ENCODE peak calls at places on chromosomes 5 and 9, in six cellular contexts. One of them, this sample, is unnamed.

GRCh38 chr5:169416583-169417196 is 115.8 kb upstream of the SLIT3 start:
- DNase-seq in SK-N-SH: no peak
- DNase-seq in HepG2: no peak
- DNase-seq in GM12878: peak; percentile 44
- DNase-seq in H1: no peak
- DNase-seq in K562: peak; percentile 8
- DNase-seq in this sample: no peak

GRCh38 chr5:159336586-159337290 is 6.5 kb upstream of the IL12B start:
- DNase-seq in SK-N-SH: no peak
- DNase-seq in HepG2: no peak
- DNase-seq in GM12878: no peak
- DNase-seq in H1: no peak
- DNase-seq in K562: no peak
- DNase-seq in this sample: no peak

GRCh38 chr5:22504411-22504810 is 348.7 kb downstream of the CDH12 start:
- DNase-seq in SK-N-SH: no peak
- DNase-seq in HepG2: no peak
- DNase-seq in GM12878: no peak
- DNase-seq in H1: no peak
- DNase-seq in K562: no peak
- DNase-seq in this sample: no peak

GRCh38 chr9:108885643-108886348 is 23.7 kb downstream of the ACTL7A start:
- DNase-seq in SK-N-SH: no peak
- DNase-seq in HepG2: peak; percentile 100
- DNase-seq in GM12878: peak; percentile 81
- DNase-seq in H1: no peak
- DNase-seq in K562: peak; percentile 48
- DNase-seq in this sample: peak; percentile 35

GRCh38 chr9:99169982-99170761 is 51.6 kb downstream of the ALG2 start:
- DNase-seq in SK-N-SH: peak; percentile 79
- DNase-seq in HepG2: no peak
- DNase-seq in GM12878: no peak
- DNase-seq in H1: no peak
- DNase-seq in K562: no peak
- DNase-seq in this sample: no peak

GRCh38 chr9:90059436-90059835 is 454.6 kb downstream of the GADD45G start:
- DNase-seq in SK-N-SH: no peak
- DNase-seq in HepG2: no peak
- DNase-seq in GM12878: no peak
- DNase-seq in H1: no peak
- DNase-seq in K562: no peak
- DNase-seq in this sample: no peak

GRCh38 chr5:95446009-95446408 is 54.8 kb downstream of the FAM81B start:
- DNase-seq in SK-N-SH: no peak
- DNase-seq in HepG2: no peak
- DNase-seq in GM12878: no peak
- DNase-seq in H1: no peak
- DNase-seq in K562: peak; percentile 5
- DNase-seq in this sample: no peak

GRCh38 chr9:135697226-135697625 is 2.1 kb downstream of the SOHLH1 start:
- DNase-seq in SK-N-SH: no peak
- DNase-seq in HepG2: no peak
- DNase-seq in GM12878: no peak
- DNase-seq in H1: no peak
- DNase-seq in K562: no peak
- DNase-seq in this sample: no peak

GRCh38 chr5:151480859-151481258 is 33.5 kb downstream of the SLC36A1 start:
- DNase-seq in SK-N-SH: peak; percentile 19
- DNase-seq in HepG2: no peak
- DNase-seq in GM12878: no peak
- DNase-seq in H1: no peak
- DNase-seq in K562: no peak
- DNase-seq in this sample: peak; percentile 16

GRCh38 chr5:53424691-53425597 is 55.5 kb upstream of the FST start:
- DNase-seq in SK-N-SH: no peak
- DNase-seq in HepG2: no peak
- DNase-seq in GM12878: no peak
- DNase-seq in H1: no peak
- DNase-seq in K562: no peak
- DNase-seq in this sample: no peak

DNA sequence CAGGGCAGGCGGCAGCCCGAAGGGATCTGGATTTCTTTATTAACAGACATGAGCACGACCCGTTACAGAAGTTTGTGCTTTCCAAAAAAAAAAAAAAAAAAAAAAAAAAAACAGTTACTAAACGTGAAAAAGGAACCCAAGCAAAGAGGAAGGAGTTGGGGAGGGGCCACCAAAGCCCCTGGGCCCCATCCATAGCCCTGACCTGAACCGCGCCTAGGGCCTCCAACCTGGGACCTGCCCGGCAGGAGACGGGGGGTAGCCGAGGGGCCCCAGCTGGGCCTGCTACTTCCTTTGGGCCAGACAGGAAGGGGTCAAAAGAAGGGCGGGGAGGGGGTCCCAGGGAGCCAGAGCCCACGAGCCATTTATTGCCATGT is 10.0 kb downstream of the PRR7 start:
- DNase-seq in SK-N-SH: no peak
- DNase-seq in HepG2: no peak
- DNase-seq in GM12878: no peak
- DNase-seq in H1: no peak
- DNase-seq in K562: no peak
- DNase-seq in this sample: no peak
- TF ChIP-seq CTCF in SK-N-SH: no peak
- TF ChIP-seq CTCF in HepG2: no peak
- TF ChIP-seq CTCF in GM12878: no peak
- TF ChIP-seq CTCF in H1: no peak
- TF ChIP-seq CTCF in K562: no peak
- TF ChIP-seq CTCF in this sample: no peak

GRCh38 chr5:173055983-173056782 is at the start of gene CREBRF:
- DNase-seq in SK-N-SH: peak; percentile 97
- DNase-seq in HepG2: peak; percentile 91
- DNase-seq in GM12878: peak; percentile 83
- DNase-seq in H1: peak; percentile 95
- DNase-seq in K562: peak; percentile 98
- DNase-seq in this sample: peak; percentile 97
- H3K27me3 ChIP-seq in SK-N-SH: no peaks in the 10 kb centered on the region
- H3K27me3 ChIP-seq in HepG2: no peaks in the 10 kb centered on the region
- H3K27me3 ChIP-seq in GM12878: no peaks in the 10 kb centered on the region
- H3K27me3 ChIP-seq in H1: no peaks in the 10 kb centered on the region
- H3K27me3 ChIP-seq in K562: no peaks in the 10 kb centered on the region
- H3K27me3 ChIP-seq in this sample: no peaks in the 10 kb centered on the region

GRCh38 chr9:124203818-124204217 is 53.9 kb upstream of the NEK6 start:
- DNase-seq in SK-N-SH: no peak
- DNase-seq in HepG2: no peak
- DNase-seq in GM12878: no peak
- DNase-seq in H1: no peak
- DNase-seq in K562: no peak
- DNase-seq in this sample: no peak

GRCh38 chr9:124206391-124206790 is 51.4 kb upstream of the NEK6 start:
- DNase-seq in SK-N-SH: no peak
- DNase-seq in HepG2: no peak
- DNase-seq in GM12878: no peak
- DNase-seq in H1: no peak
- DNase-seq in K562: no peak
- DNase-seq in this sample: no peak

GRCh38 chr9:124208571-124208970 is 49.2 kb upstream of the NEK6 start:
- DNase-seq in SK-N-SH: no peak
- DNase-seq in HepG2: no peak
- DNase-seq in GM12878: peak; percentile 53
- DNase-seq in H1: no peak
- DNase-seq in K562: no peak
- DNase-seq in this sample: no peak

GRCh38 chr9:124202447-124202971 is 55.2 kb upstream of the NEK6 start:
- DNase-seq in SK-N-SH: no peak
- DNase-seq in HepG2: no peak
- DNase-seq in GM12878: peak; percentile 98
- DNase-seq in H1: no peak
- DNase-seq in K562: peak; percentile 86
- DNase-seq in this sample: peak; percentile 86

GRCh38 chr9:124205686-124206352 is 51.9 kb upstream of the NEK6 start:
- DNase-seq in SK-N-SH: no peak
- DNase-seq in HepG2: no peak
- DNase-seq in GM12878: no peak
- DNase-seq in H1: no peak
- DNase-seq in K562: no peak
- DNase-seq in this sample: no peak
- TF ChIP-seq GABPA in SK-N-SH: no peak
- TF ChIP-seq GABPA in HepG2: no peak
- TF ChIP-seq GABPA in GM12878: no peak
- TF ChIP-seq GABPA in H1: no peak
- TF ChIP-seq GABPA in K562: no peak
- TF ChIP-seq GABPA in this sample: no peak

GRCh38 chr9:14437336-14438231 is 123.6 kb upstream of the NFIB start:
- DNase-seq in SK-N-SH: peak; percentile 56
- DNase-seq in HepG2: no peak
- DNase-seq in GM12878: no peak
- DNase-seq in H1: no peak
- DNase-seq in K562: no peak
- DNase-seq in this sample: no peak

GRCh38 chr9:14433293-14433818 is 119.4 kb upstream of the NFIB start:
- DNase-seq in SK-N-SH: peak; percentile 42
- DNase-seq in HepG2: no peak
- DNase-seq in GM12878: no peak
- DNase-seq in H1: no peak
- DNase-seq in K562: no peak
- DNase-seq in this sample: no peak

GRCh38 chr9:14435871-14436270 is 121.9 kb upstream of the NFIB start:
- DNase-seq in SK-N-SH: no peak
- DNase-seq in HepG2: no peak
- DNase-seq in GM12878: no peak
- DNase-seq in H1: no peak
- DNase-seq in K562: no peak
- DNase-seq in this sample: no peak

GRCh38 chr9:14434971-14435718 is 121.2 kb upstream of the NFIB start:
- DNase-seq in SK-N-SH: no peak
- DNase-seq in HepG2: no peak
- DNase-seq in GM12878: no peak
- DNase-seq in H1: no peak
- DNase-seq in K562: no peak
- DNase-seq in this sample: no peak

GRCh38 chr9:14433841-14434511 is 120.0 kb upstream of the NFIB start:
- DNase-seq in SK-N-SH: no peak
- DNase-seq in HepG2: peak; percentile 20
- DNase-seq in GM12878: no peak
- DNase-seq in H1: no peak
- DNase-seq in K562: no peak
- DNase-seq in this sample: no peak
- TF ChIP-seq CTCF in SK-N-SH: peak; percentile 63
- TF ChIP-seq CTCF in HepG2: peak; percentile 27
- TF ChIP-seq CTCF in GM12878: no peak
- TF ChIP-seq CTCF in H1: no peak
- TF ChIP-seq CTCF in K562: peak; percentile 49
- TF ChIP-seq CTCF in this sample: no peak

This sample was measured in HL-60.